ENCODE peak calls at places on chromosomes 12 and 14, in ten cellular contexts. One of them, this sample, is unnamed.

GRCh38 chr14:52397844-52398243 is 83.7 kb downstream of the PTGER2 start:
- DNase-seq in HCT116: no peak
- DNase-seq in AG04450: no peak
- DNase-seq in adrenal gland: no peak
- DNase-seq in lower leg skin: no peak
- DNase-seq in GM12878: no peak
- DNase-seq in colonic mucosa: no peak
- DNase-seq in epithelial cell of esophagus: no peak
- DNase-seq in WERI-Rb-1: no peak
- DNase-seq in uterus: no peak
- DNase-seq in this sample: peak; percentile 45

GRCh38 chr14:21072781-21073339 is 2.8 kb downstream of the ARHGEF40 start:
- DNase-seq in HCT116: no peak
- DNase-seq in AG04450: no peak
- DNase-seq in adrenal gland: no peak
- DNase-seq in lower leg skin: peak; percentile 83
- DNase-seq in GM12878: no peak
- DNase-seq in colonic mucosa: peak; percentile 77
- DNase-seq in epithelial cell of esophagus: no peak
- DNase-seq in WERI-Rb-1: no peak
- DNase-seq in uterus: no peak
- DNase-seq in this sample: no peak

GRCh38 chr14:51006781-51007211 is 62.5 kb upstream of the PYGL start:
- DNase-seq in HCT116: no peak
- DNase-seq in AG04450: peak; percentile 8
- DNase-seq in adrenal gland: peak; percentile 61
- DNase-seq in lower leg skin: no peak
- DNase-seq in GM12878: no peak
- DNase-seq in colonic mucosa: no peak
- DNase-seq in epithelial cell of esophagus: peak; percentile 68
- DNase-seq in WERI-Rb-1: peak; percentile 87
- DNase-seq in uterus: peak; percentile 46
- DNase-seq in this sample: no peak

GRCh38 chr14:87250992-87251391 is 742.0 kb downstream of the GALC start:
- DNase-seq in HCT116: no peak
- DNase-seq in AG04450: no peak
- DNase-seq in adrenal gland: no peak
- DNase-seq in lower leg skin: no peak
- DNase-seq in GM12878: no peak
- DNase-seq in colonic mucosa: no peak
- DNase-seq in epithelial cell of esophagus: no peak
- DNase-seq in WERI-Rb-1: no peak
- DNase-seq in uterus: no peak
- DNase-seq in this sample: no peak

GRCh38 chr14:95705518-95705917 is 8.4 kb downstream of the TCL1A start:
- DNase-seq in HCT116: no peak
- DNase-seq in AG04450: no peak
- DNase-seq in adrenal gland: no peak
- DNase-seq in lower leg skin: no peak
- DNase-seq in GM12878: no peak
- DNase-seq in colonic mucosa: no peak
- DNase-seq in epithelial cell of esophagus: no peak
- DNase-seq in WERI-Rb-1: no peak
- DNase-seq in uterus: no peak
- DNase-seq in this sample: no peak

GRCh38 chr12:98725481-98726247 is 80.6 kb downstream of the APAF1 start:
- DNase-seq in HCT116: peak; percentile 21
- DNase-seq in AG04450: peak; percentile 39
- DNase-seq in adrenal gland: peak; percentile 60
- DNase-seq in lower leg skin: no peak
- DNase-seq in GM12878: no peak
- DNase-seq in colonic mucosa: no peak
- DNase-seq in epithelial cell of esophagus: peak; percentile 64
- DNase-seq in WERI-Rb-1: peak; percentile 51
- DNase-seq in uterus: peak; percentile 51
- DNase-seq in this sample: peak; percentile 85

GRCh38 chr12:34396006-34396860 is 373.9 kb downstream of the ALG10 start:
- DNase-seq in HCT116: no peak
- DNase-seq in AG04450: no peak
- DNase-seq in adrenal gland: peak; percentile 1
- DNase-seq in lower leg skin: peak; percentile 72
- DNase-seq in GM12878: no peak
- DNase-seq in colonic mucosa: peak; percentile 10
- DNase-seq in epithelial cell of esophagus: no peak
- DNase-seq in WERI-Rb-1: peak; percentile 1
- DNase-seq in uterus: peak; percentile 3
- DNase-seq in this sample: no peak

GRCh38 chr12:6535960-6536847 is 1.9 kb downstream of the GAPDH start:
- DNase-seq in HCT116: no peak
- DNase-seq in AG04450: no peak
- DNase-seq in adrenal gland: no peak
- DNase-seq in lower leg skin: no peak
- DNase-seq in GM12878: no peak
- DNase-seq in colonic mucosa: no peak
- DNase-seq in epithelial cell of esophagus: no peak
- DNase-seq in WERI-Rb-1: no peak
- DNase-seq in uterus: no peak
- DNase-seq in this sample: no peak

GRCh38 chr14:77133718-77134338 is 7.8 kb downstream of the ZDHHC22 start:
- DNase-seq in HCT116: no peak
- DNase-seq in AG04450: peak; percentile 11
- DNase-seq in adrenal gland: peak; percentile 73
- DNase-seq in lower leg skin: no peak
- DNase-seq in GM12878: no peak
- DNase-seq in colonic mucosa: peak; percentile 48
- DNase-seq in epithelial cell of esophagus: peak; percentile 82
- DNase-seq in WERI-Rb-1: no peak
- DNase-seq in uterus: no peak
- DNase-seq in this sample: peak; percentile 74

GRCh38 chr14:97458302-97459137 is 661.3 kb downstream of the VRK1 start:
- DNase-seq in HCT116: no peak
- DNase-seq in AG04450: no peak
- DNase-seq in adrenal gland: peak; percentile 17
- DNase-seq in lower leg skin: peak; percentile 84
- DNase-seq in GM12878: no peak
- DNase-seq in colonic mucosa: peak; percentile 39
- DNase-seq in epithelial cell of esophagus: no peak
- DNase-seq in WERI-Rb-1: no peak
- DNase-seq in uterus: peak; percentile 15
- DNase-seq in this sample: no peak
- H3K4me3 ChIP-seq in HCT116: no peak overlapping the region
- H3K4me3 ChIP-seq in AG04450: no peak overlapping the region
- H3K4me3 ChIP-seq in adrenal gland: peak overlapping the region; percentile 33
- H3K4me3 ChIP-seq in lower leg skin: no peak overlapping the region
- H3K4me3 ChIP-seq in GM12878: no peak overlapping the region
- H3K4me3 ChIP-seq in colonic mucosa: peak overlapping the region; percentile 13
- H3K4me3 ChIP-seq in epithelial cell of esophagus: no peak overlapping the region
- H3K4me3 ChIP-seq in WERI-Rb-1: no peak overlapping the region
- H3K4me3 ChIP-seq in uterus: no peak overlapping the region
- H3K4me3 ChIP-seq in this sample: no peak overlapping the region

DNA sequence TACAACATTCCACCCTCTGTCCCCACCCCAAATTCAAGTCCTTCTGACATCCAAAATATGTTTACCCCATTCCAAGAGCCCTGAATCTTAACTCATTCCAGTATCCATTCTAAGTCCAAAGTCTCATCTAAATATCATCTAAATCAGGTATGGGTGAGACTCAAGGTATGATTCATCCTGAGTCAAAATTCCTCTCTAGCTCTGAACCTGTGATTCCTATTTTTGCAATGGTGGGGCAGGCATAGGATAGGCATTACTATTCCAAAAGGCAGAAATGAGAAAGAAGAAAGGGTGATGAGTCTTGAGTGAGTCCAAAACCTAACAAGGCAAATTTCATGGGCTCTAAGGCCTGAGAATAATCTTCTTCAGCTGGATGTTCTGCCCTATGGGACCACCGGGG is 140.3 kb upstream of the FAR2 start:
- DNase-seq in HCT116: no peak
- DNase-seq in AG04450: no peak
- DNase-seq in adrenal gland: no peak
- DNase-seq in lower leg skin: no peak
- DNase-seq in GM12878: no peak
- DNase-seq in colonic mucosa: no peak
- DNase-seq in epithelial cell of esophagus: peak; percentile 81
- DNase-seq in WERI-Rb-1: no peak
- DNase-seq in uterus: no peak
- DNase-seq in this sample: no peak
- TF ChIP-seq CTCF in HCT116: no peak
- TF ChIP-seq CTCF in AG04450: no peak
- TF ChIP-seq CTCF in adrenal gland: no peak
- TF ChIP-seq CTCF in lower leg skin: no peak
- TF ChIP-seq CTCF in GM12878: no peak
- TF ChIP-seq CTCF in colonic mucosa: no peak
- TF ChIP-seq CTCF in epithelial cell of esophagus: no peak
- TF ChIP-seq CTCF in WERI-Rb-1: no peak
- TF ChIP-seq CTCF in uterus: no peak
- TF ChIP-seq CTCF in this sample: no peak

DNA sequence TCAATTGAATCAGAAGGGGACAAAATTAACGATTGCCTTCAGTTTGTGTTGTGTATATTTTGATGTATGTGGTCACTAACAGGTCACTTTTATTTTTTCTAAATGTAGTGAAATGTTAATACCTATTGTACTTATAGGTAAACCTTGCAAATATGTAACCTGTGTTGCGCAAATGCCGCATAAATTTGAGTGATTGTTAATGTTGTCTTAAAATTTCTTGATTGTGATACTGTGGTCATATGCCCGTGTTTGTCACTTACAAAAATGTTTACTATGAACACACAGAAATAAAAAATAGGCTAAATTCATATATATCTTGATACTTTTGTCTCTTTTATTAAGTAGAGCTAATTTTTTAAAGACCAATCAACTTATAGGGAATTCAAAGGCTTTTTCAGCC is 2.8 kb downstream of the FOXG1 start:
- DNase-seq in HCT116: no peak
- DNase-seq in AG04450: no peak
- DNase-seq in adrenal gland: no peak
- DNase-seq in lower leg skin: no peak
- DNase-seq in GM12878: no peak
- DNase-seq in colonic mucosa: no peak
- DNase-seq in epithelial cell of esophagus: no peak
- DNase-seq in WERI-Rb-1: no peak
- DNase-seq in uterus: no peak
- DNase-seq in this sample: no peak
- H3K4me3 ChIP-seq in HCT116: no peak overlapping the region
- H3K4me3 ChIP-seq in AG04450: no peak overlapping the region
- H3K4me3 ChIP-seq in adrenal gland: no peak overlapping the region
- H3K4me3 ChIP-seq in lower leg skin: no peak overlapping the region
- H3K4me3 ChIP-seq in GM12878: no peak overlapping the region
- H3K4me3 ChIP-seq in colonic mucosa: no peak overlapping the region
- H3K4me3 ChIP-seq in epithelial cell of esophagus: no peak overlapping the region
- H3K4me3 ChIP-seq in WERI-Rb-1: no peak overlapping the region
- H3K4me3 ChIP-seq in uterus: no peak overlapping the region
- H3K4me3 ChIP-seq in this sample: no peak overlapping the region

GRCh38 chr14:56676042-56676441 is 96.4 kb downstream of the TMEM260 start:
- DNase-seq in HCT116: no peak
- DNase-seq in AG04450: no peak
- DNase-seq in adrenal gland: no peak
- DNase-seq in lower leg skin: no peak
- DNase-seq in GM12878: no peak
- DNase-seq in colonic mucosa: no peak
- DNase-seq in epithelial cell of esophagus: peak; percentile 39
- DNase-seq in WERI-Rb-1: no peak
- DNase-seq in uterus: no peak
- DNase-seq in this sample: no peak
- TF ChIP-seq CTCF in HCT116: no peak
- TF ChIP-seq CTCF in AG04450: no peak
- TF ChIP-seq CTCF in adrenal gland: no peak
- TF ChIP-seq CTCF in lower leg skin: no peak
- TF ChIP-seq CTCF in GM12878: no peak
- TF ChIP-seq CTCF in colonic mucosa: no peak
- TF ChIP-seq CTCF in epithelial cell of esophagus: no peak
- TF ChIP-seq CTCF in WERI-Rb-1: no peak
- TF ChIP-seq CTCF in uterus: no peak
- TF ChIP-seq CTCF in this sample: no peak

GRCh38 chr12:3881208-3881980 is 8.2 kb upstream of the PARP11 start:
- DNase-seq in HCT116: no peak
- DNase-seq in AG04450: no peak
- DNase-seq in adrenal gland: no peak
- DNase-seq in lower leg skin: no peak
- DNase-seq in GM12878: no peak
- DNase-seq in colonic mucosa: no peak
- DNase-seq in epithelial cell of esophagus: no peak
- DNase-seq in WERI-Rb-1: no peak
- DNase-seq in uterus: no peak
- DNase-seq in this sample: no peak

GRCh38 chr12:3882396-3882795 is 9.2 kb upstream of the PARP11 start:
- DNase-seq in HCT116: no peak
- DNase-seq in AG04450: no peak
- DNase-seq in adrenal gland: no peak
- DNase-seq in lower leg skin: no peak
- DNase-seq in GM12878: no peak
- DNase-seq in colonic mucosa: no peak
- DNase-seq in epithelial cell of esophagus: no peak
- DNase-seq in WERI-Rb-1: no peak
- DNase-seq in uterus: no peak
- DNase-seq in this sample: no peak

GRCh38 chr12:3882896-3883564 is 9.8 kb upstream of the PARP11 start:
- DNase-seq in HCT116: peak; percentile 4
- DNase-seq in AG04450: no peak
- DNase-seq in adrenal gland: no peak
- DNase-seq in lower leg skin: no peak
- DNase-seq in GM12878: no peak
- DNase-seq in colonic mucosa: no peak
- DNase-seq in epithelial cell of esophagus: peak; percentile 54
- DNase-seq in WERI-Rb-1: no peak
- DNase-seq in uterus: no peak
- DNase-seq in this sample: peak; percentile 50

GRCh38 chr12:3885179-3886094 is 12.2 kb upstream of the PARP11 start:
- DNase-seq in HCT116: peak; percentile 8
- DNase-seq in AG04450: peak; percentile 8
- DNase-seq in adrenal gland: peak; percentile 28
- DNase-seq in lower leg skin: no peak
- DNase-seq in GM12878: no peak
- DNase-seq in colonic mucosa: peak; percentile 29
- DNase-seq in epithelial cell of esophagus: peak; percentile 48
- DNase-seq in WERI-Rb-1: no peak
- DNase-seq in uterus: peak; percentile 23
- DNase-seq in this sample: peak; percentile 80

DNA sequence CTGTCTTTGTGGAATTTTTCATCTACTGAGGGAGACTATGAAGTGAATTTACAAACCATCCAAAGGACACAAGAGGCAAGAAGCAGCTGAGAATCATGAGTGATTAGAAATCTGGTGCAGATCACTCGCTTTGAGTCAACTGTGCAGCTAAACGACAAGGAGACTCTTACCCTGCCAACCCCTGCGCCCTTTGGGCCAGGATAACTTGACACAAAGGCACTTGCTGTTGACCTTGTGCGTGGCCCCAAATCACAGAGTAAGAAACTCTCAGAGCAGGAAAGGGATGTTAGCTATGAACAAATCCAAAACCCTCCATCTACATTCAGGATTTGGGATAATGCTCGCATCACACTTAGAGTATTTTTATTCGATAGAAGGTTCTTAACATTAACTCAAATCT is 11.5 kb upstream of the PARP11 start:
- DNase-seq in HCT116: no peak
- DNase-seq in AG04450: no peak
- DNase-seq in adrenal gland: no peak
- DNase-seq in lower leg skin: no peak
- DNase-seq in GM12878: no peak
- DNase-seq in colonic mucosa: no peak
- DNase-seq in epithelial cell of esophagus: no peak
- DNase-seq in WERI-Rb-1: no peak
- DNase-seq in uterus: no peak
- DNase-seq in this sample: no peak
- H3K4me3 ChIP-seq in HCT116: no peak overlapping the region
- H3K4me3 ChIP-seq in AG04450: peak overlapping the region; percentile 59
- H3K4me3 ChIP-seq in adrenal gland: peak overlapping the region; percentile 49
- H3K4me3 ChIP-seq in lower leg skin: no peak overlapping the region
- H3K4me3 ChIP-seq in GM12878: no peak overlapping the region
- H3K4me3 ChIP-seq in colonic mucosa: no peak overlapping the region
- H3K4me3 ChIP-seq in epithelial cell of esophagus: no peak overlapping the region
- H3K4me3 ChIP-seq in WERI-Rb-1: no peak overlapping the region
- H3K4me3 ChIP-seq in uterus: no peak overlapping the region
- H3K4me3 ChIP-seq in this sample: no peak overlapping the region

GRCh38 chr14:75794615-75795038 is 133.6 kb downstream of the TTLL5 start:
- DNase-seq in HCT116: peak; percentile 7
- DNase-seq in AG04450: peak; percentile 33
- DNase-seq in adrenal gland: no peak
- DNase-seq in lower leg skin: no peak
- DNase-seq in GM12878: no peak
- DNase-seq in colonic mucosa: no peak
- DNase-seq in epithelial cell of esophagus: peak; percentile 27
- DNase-seq in WERI-Rb-1: peak; percentile 8
- DNase-seq in uterus: no peak
- DNase-seq in this sample: peak; percentile 94
- TF ChIP-seq CTCF in HCT116: peak; percentile 22
- TF ChIP-seq CTCF in AG04450: peak; percentile 68
- TF ChIP-seq CTCF in adrenal gland: no peak
- TF ChIP-seq CTCF in lower leg skin: no peak
- TF ChIP-seq CTCF in GM12878: peak; percentile 37
- TF ChIP-seq CTCF in colonic mucosa: peak; percentile 17
- TF ChIP-seq CTCF in epithelial cell of esophagus: no peak
- TF ChIP-seq CTCF in WERI-Rb-1: peak; percentile 26
- TF ChIP-seq CTCF in uterus: peak; percentile 49
- TF ChIP-seq CTCF in this sample: peak; percentile 76